ENCODE peak calls at places on chromosomes 3 and 15, in seven cellular contexts. One of them, this sample, is unnamed. For H3K4me1, the result is how much of the 10 kb centered on the place peaks cover.

GRCh38 chr3:61915296-61915695 is 353.9 kb downstream of the PTPRG start:
- DNase-seq in heart left ventricle: no peak
- DNase-seq in transverse colon: no peak
- DNase-seq in suprapubic skin: no peak
- DNase-seq in GM23338: no peak
- DNase-seq in A673: no peak
- DNase-seq in esophagus squamous epithelium: no peak
- DNase-seq in this sample: no peak

GRCh38 chr3:129016725-129017530 is 15.8 kb downstream of the EFCC1 start:
- DNase-seq in esophagus squamous epithelium: no peak
- DNase-seq in heart left ventricle: peak
- DNase-seq in GM23338: no peak
- DNase-seq in transverse colon: peak
- DNase-seq in A673: no peak
- DNase-seq in suprapubic skin: no peak
- DNase-seq in this sample: peak

GRCh38 chr15:68298882-68299381 is 21.4 kb downstream of the FEM1B start:
- DNase-seq in transverse colon: no peak
- DNase-seq in heart left ventricle: no peak
- DNase-seq in GM23338: no peak
- DNase-seq in A673: no peak
- DNase-seq in suprapubic skin: no peak
- DNase-seq in esophagus squamous epithelium: no peak
- DNase-seq in this sample: peak

GRCh38 chr15:88256261-88257230 is at the start of gene NTRK3:
- DNase-seq in transverse colon: no peak
- DNase-seq in A673: peak
- DNase-seq in GM23338: peak
- DNase-seq in esophagus squamous epithelium: no peak
- DNase-seq in suprapubic skin: no peak
- DNase-seq in heart left ventricle: no peak
- DNase-seq in this sample: no peak

GRCh38 chr3:53457068-53457467 is 37.3 kb upstream of the CACNA1D start:
- DNase-seq in heart left ventricle: no peak
- DNase-seq in GM23338: no peak
- DNase-seq in suprapubic skin: no peak
- DNase-seq in transverse colon: no peak
- DNase-seq in esophagus squamous epithelium: no peak
- DNase-seq in A673: no peak
- DNase-seq in this sample: no peak

GRCh38 chr3:86782860-86783259 is 208.1 kb downstream of the VGLL3 start:
- DNase-seq in esophagus squamous epithelium: no peak
- DNase-seq in heart left ventricle: no peak
- DNase-seq in A673: no peak
- DNase-seq in GM23338: no peak
- DNase-seq in suprapubic skin: no peak
- DNase-seq in transverse colon: no peak
- DNase-seq in this sample: no peak

GRCh38 chr15:39084683-39085530 is 496.0 kb upstream of the THBS1 start:
- DNase-seq in heart left ventricle: peak
- DNase-seq in GM23338: no peak
- DNase-seq in transverse colon: peak
- DNase-seq in esophagus squamous epithelium: no peak
- DNase-seq in suprapubic skin: no peak
- DNase-seq in A673: no peak
- DNase-seq in this sample: no peak

GRCh38 chr3:84755860-84756259 is 202.9 kb upstream of the CADM2 start:
- DNase-seq in A673: no peak
- DNase-seq in heart left ventricle: no peak
- DNase-seq in transverse colon: no peak
- DNase-seq in GM23338: no peak
- DNase-seq in suprapubic skin: no peak
- DNase-seq in esophagus squamous epithelium: no peak
- DNase-seq in this sample: no peak

GRCh38 chr3:151630035-151630434 is 103.7 kb upstream of the AADACL2 start:
- DNase-seq in heart left ventricle: no peak
- DNase-seq in transverse colon: no peak
- DNase-seq in GM23338: no peak
- DNase-seq in esophagus squamous epithelium: no peak
- DNase-seq in suprapubic skin: no peak
- DNase-seq in A673: no peak
- DNase-seq in this sample: no peak

GRCh38 chr3:27943106-27943505 is 221.0 kb upstream of the EOMES start:
- DNase-seq in A673: peak
- DNase-seq in GM23338: peak
- DNase-seq in heart left ventricle: no peak
- DNase-seq in transverse colon: no peak
- DNase-seq in suprapubic skin: no peak
- DNase-seq in esophagus squamous epithelium: no peak
- DNase-seq in this sample: no peak

GRCh38 chr3:12423918-12424634 is 60.2 kb upstream of the TSEN2 start:
- DNase-seq in esophagus squamous epithelium: no peak
- DNase-seq in heart left ventricle: no peak
- DNase-seq in A673: no peak
- DNase-seq in transverse colon: no peak
- DNase-seq in suprapubic skin: no peak
- DNase-seq in GM23338: no peak
- DNase-seq in this sample: no peak

GRCh38 chr3:132253262-132253878 is 63.8 kb upstream of the ACP3 start:
- DNase-seq in transverse colon: peak
- DNase-seq in A673: peak
- DNase-seq in suprapubic skin: no peak
- DNase-seq in esophagus squamous epithelium: no peak
- DNase-seq in GM23338: peak
- DNase-seq in heart left ventricle: no peak
- DNase-seq in this sample: peak

GRCh38 chr3:32780735-32781210 is 37.0 kb upstream of the TRIM71 start:
- DNase-seq in heart left ventricle: peak
- DNase-seq in A673: peak
- DNase-seq in GM23338: peak
- DNase-seq in suprapubic skin: peak
- DNase-seq in transverse colon: peak
- DNase-seq in esophagus squamous epithelium: no peak
- DNase-seq in this sample: peak

GRCh38 chr3:154247806-154248480 is 76.3 kb downstream of the DHX36 start:
- DNase-seq in A673: peak
- DNase-seq in suprapubic skin: no peak
- DNase-seq in transverse colon: no peak
- DNase-seq in esophagus squamous epithelium: no peak
- DNase-seq in heart left ventricle: no peak
- DNase-seq in GM23338: peak
- DNase-seq in this sample: no peak

GRCh38 chr15:43317566-43318184 is 12.7 kb downstream of the LCMT2 start:
- DNase-seq in transverse colon: no peak
- DNase-seq in heart left ventricle: no peak
- DNase-seq in suprapubic skin: no peak
- DNase-seq in GM23338: no peak
- DNase-seq in esophagus squamous epithelium: no peak
- DNase-seq in A673: peak
- DNase-seq in this sample: no peak

GRCh38 chr15:41881925-41882688 is 11.7 kb downstream of the SPTBN5 start:
- DNase-seq in esophagus squamous epithelium: no peak
- DNase-seq in A673: no peak
- DNase-seq in suprapubic skin: no peak
- DNase-seq in transverse colon: peak
- DNase-seq in heart left ventricle: peak
- DNase-seq in GM23338: peak
- DNase-seq in this sample: peak

GRCh38 chr15:31465083-31465955 is 138.7 kb downstream of the KLF13 start:
- DNase-seq in suprapubic skin: peak
- DNase-seq in esophagus squamous epithelium: no peak
- DNase-seq in transverse colon: peak
- DNase-seq in A673: no peak
- DNase-seq in heart left ventricle: no peak
- DNase-seq in GM23338: no peak
- DNase-seq in this sample: peak

GRCh38 chr15:37933685-37934084 is 755 bp upstream of the TMCO5A start:
- DNase-seq in transverse colon: no peak
- DNase-seq in heart left ventricle: no peak
- DNase-seq in A673: no peak
- DNase-seq in suprapubic skin: no peak
- DNase-seq in GM23338: no peak
- DNase-seq in esophagus squamous epithelium: no peak
- DNase-seq in this sample: no peak

GRCh38 chr3:129619726-129620162 is 13.3 kb upstream of the PLXND1 start:
- DNase-seq in transverse colon: no peak
- DNase-seq in heart left ventricle: peak
- DNase-seq in GM23338: no peak
- DNase-seq in A673: no peak
- DNase-seq in esophagus squamous epithelium: no peak
- DNase-seq in suprapubic skin: peak
- DNase-seq in this sample: peak

GRCh38 chr15:33608714-33609113 is 297.9 kb downstream of the RYR3 start:
- DNase-seq in GM23338: peak
- DNase-seq in A673: peak
- DNase-seq in suprapubic skin: no peak
- DNase-seq in heart left ventricle: no peak
- DNase-seq in esophagus squamous epithelium: no peak
- DNase-seq in transverse colon: no peak
- DNase-seq in this sample: no peak

GRCh38 chr15:65414841-65415621 is 7.7 kb downstream of the IGDCC4 start:
- DNase-seq in suprapubic skin: no peak
- DNase-seq in transverse colon: no peak
- DNase-seq in A673: peak
- DNase-seq in heart left ventricle: no peak
- DNase-seq in esophagus squamous epithelium: no peak
- DNase-seq in GM23338: peak
- DNase-seq in this sample: peak

DNA sequence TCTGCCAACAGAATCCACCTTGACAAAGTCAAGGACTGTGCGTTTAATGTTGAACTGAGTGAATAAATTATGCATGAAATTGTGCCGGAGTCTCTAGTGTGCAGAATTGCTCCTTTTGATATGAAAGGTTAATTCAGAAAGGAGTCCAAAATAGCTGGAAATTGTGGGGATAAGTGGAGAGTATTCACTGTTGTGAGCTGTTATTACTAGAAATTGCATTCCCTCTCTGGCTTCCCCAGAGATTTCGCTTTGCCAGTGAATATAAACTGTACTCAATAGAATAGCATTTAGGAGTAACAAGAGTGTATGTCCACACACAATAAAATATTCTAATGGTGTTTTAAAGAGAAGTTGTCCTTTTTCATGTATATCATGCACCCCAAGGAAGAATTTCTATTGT is 43.1 kb downstream of the SAMMSON start:
- DNase-seq in suprapubic skin: no peak
- DNase-seq in A673: no peak
- DNase-seq in GM23338: no peak
- DNase-seq in esophagus squamous epithelium: no peak
- DNase-seq in transverse colon: no peak
- DNase-seq in heart left ventricle: no peak
- DNase-seq in this sample: no peak
- TF ChIP-seq CTCF in suprapubic skin: no peak
- TF ChIP-seq CTCF in A673: no peak
- TF ChIP-seq CTCF in GM23338: no peak
- TF ChIP-seq CTCF in esophagus squamous epithelium: no peak
- TF ChIP-seq CTCF in transverse colon: no peak
- TF ChIP-seq CTCF in heart left ventricle: no peak
- TF ChIP-seq CTCF in this sample: no peak

DNA sequence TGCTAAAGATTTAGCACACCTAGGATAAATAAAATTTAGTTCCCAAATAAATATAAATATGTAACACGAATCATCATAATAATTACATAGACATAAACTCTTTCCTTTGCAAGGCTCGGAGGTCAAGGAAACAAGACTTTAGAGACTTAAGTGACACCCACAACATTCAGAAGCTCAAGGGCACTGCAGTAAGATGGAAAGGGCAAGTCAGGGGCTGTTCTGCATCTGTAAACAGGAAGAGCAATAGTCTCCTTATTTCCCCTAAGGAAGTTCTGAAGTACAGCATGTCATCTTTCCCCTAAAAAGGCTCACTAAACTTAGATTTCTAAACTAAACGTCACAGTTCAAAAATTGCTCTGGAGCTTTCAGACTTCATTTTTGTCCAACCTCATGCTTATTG is 26.9 kb upstream of the KBTBD8 start:
- DNase-seq in esophagus squamous epithelium: no peak
- DNase-seq in transverse colon: no peak
- DNase-seq in A673: no peak
- DNase-seq in GM23338: no peak
- DNase-seq in heart left ventricle: no peak
- DNase-seq in suprapubic skin: no peak
- DNase-seq in this sample: no peak
- H3K4me1 ChIP-seq in esophagus squamous epithelium: under half
- H3K4me1 ChIP-seq in transverse colon: under half
- H3K4me1 ChIP-seq in A673: under half
- H3K4me1 ChIP-seq in GM23338: under half
- H3K4me1 ChIP-seq in heart left ventricle: under half
- H3K4me1 ChIP-seq in suprapubic skin: under half
- H3K4me1 ChIP-seq in this sample: under half

DNA sequence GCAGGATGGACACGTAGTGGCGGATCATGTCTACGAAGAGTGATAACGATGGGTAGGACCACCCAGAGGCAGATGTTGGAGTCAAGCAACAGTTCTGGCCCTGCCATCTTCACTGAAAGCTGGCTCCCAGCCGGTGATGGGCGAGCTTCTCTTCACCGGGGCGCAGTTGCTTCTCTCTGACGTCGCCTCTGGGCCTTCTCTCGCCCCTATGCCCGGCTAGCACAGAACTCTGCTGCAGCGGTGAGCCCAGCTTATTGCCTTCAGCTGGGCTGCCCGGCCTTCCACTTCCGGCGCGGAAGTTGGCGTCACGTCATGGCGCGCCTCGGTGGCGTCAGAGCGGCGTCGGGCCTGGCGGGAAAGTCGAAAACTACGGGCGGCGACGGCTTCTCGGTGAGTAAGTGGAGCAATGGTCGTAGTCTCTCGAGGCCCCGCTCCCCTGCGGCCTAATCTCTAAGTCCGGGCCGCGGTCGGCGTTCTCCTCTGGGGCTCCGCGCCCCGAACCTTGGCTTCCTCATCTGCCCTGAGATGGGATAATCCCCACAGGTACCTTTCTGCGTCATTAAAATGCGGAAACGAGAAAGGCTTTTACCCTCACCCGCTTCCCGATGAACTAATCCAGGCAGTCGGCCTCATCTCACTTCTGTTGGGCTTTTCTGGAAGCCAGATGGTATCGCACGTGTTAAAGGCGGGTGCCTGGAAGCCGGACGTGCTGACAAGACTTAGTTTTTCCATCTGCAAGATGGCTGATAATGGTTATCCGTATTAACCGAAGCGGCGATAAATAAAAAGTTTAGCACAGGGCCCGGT is at the start of gene FANCD2:
- DNase-seq in transverse colon: peak
- DNase-seq in A673: peak
- DNase-seq in suprapubic skin: peak
- DNase-seq in esophagus squamous epithelium: peak
- DNase-seq in GM23338: peak
- DNase-seq in heart left ventricle: peak
- DNase-seq in this sample: peak
- TF ChIP-seq CTCF in transverse colon: no peak
- TF ChIP-seq CTCF in A673: no peak
- TF ChIP-seq CTCF in suprapubic skin: no peak
- TF ChIP-seq CTCF in esophagus squamous epithelium: no peak
- TF ChIP-seq CTCF in GM23338: no peak
- TF ChIP-seq CTCF in heart left ventricle: no peak
- TF ChIP-seq CTCF in this sample: no peak

DNA sequence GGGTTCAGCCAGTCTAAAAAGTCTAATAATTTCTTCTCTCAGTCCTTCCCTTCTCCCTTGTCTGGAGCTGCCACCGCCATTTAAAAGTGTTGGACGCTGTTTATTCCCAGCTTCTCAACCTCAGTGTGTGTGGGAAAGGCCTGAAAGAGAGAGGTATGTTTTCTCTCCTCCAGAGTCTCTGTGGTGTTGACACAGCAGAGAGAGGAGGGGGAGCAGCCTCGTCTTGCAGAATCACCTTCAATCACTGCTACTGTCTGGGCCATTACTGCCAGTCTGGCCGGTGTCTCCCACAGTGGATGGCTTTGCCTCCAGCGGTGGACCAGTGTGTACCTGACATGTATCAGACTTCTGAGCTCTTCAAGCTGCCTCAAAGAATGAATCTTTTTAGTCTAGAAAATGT is 101.4 kb upstream of the TRIM42 start:
- DNase-seq in transverse colon: no peak
- DNase-seq in GM23338: no peak
- DNase-seq in esophagus squamous epithelium: no peak
- DNase-seq in A673: no peak
- DNase-seq in heart left ventricle: no peak
- DNase-seq in suprapubic skin: no peak
- DNase-seq in this sample: no peak
- H3K4me1 ChIP-seq in transverse colon: under half
- H3K4me1 ChIP-seq in GM23338: under half
- H3K4me1 ChIP-seq in esophagus squamous epithelium: under half
- H3K4me1 ChIP-seq in A673: under half
- H3K4me1 ChIP-seq in heart left ventricle: under half
- H3K4me1 ChIP-seq in suprapubic skin: under half
- H3K4me1 ChIP-seq in this sample: under half